ENCODE peak calls at places on chromosome 5, in nine cellular contexts. O is heart right ventricle; P is CD8-positive, alpha-beta T cell; F is thyroid gland; W is fibroblast of pulmonary artery; K is cardiac muscle cell; S is breast epithelium; Y is cardiac fibroblast; L is neural progenitor cell. Z is an unnamed sample.

GRCh38 chr5:37921452-37921851 is 81.6 kb upstream of the GDNF start:
- DNase-seq in W (no peak), S (no peak), F (no peak), Y (peak; percentile 21), P (no peak), O (no peak), K (peak; percentile 20), L (no peak), Z (peak; percentile 51)

GRCh38 chr5:43161244-43161643 is 30.8 kb upstream of the NIM1K start:
- DNase-seq in P (no peak), O (no peak), F (no peak), K (no peak), Y (no peak), S (no peak), W (no peak), L (no peak), Z (no peak)

GRCh38 chr5:113487779-113488644 is at the start of gene MCC:
- DNase-seq in O (peak; percentile 74), L (peak; percentile 93), K (peak; percentile 96), W (peak; percentile 92), Y (peak; percentile 96), S (peak; percentile 76), F (peak; percentile 76), P (no peak), Z (peak; percentile 93)

GRCh38 chr5:158975363-158975762 is 124.4 kb downstream of the EBF1 start:
- DNase-seq in S (no peak), L (no peak), Y (no peak), P (no peak), W (no peak), F (no peak), O (no peak), K (no peak), Z (no peak)

GRCh38 chr5:14174235-14174636 is 31.1 kb downstream of the TRIO start:
- DNase-seq in W (no peak), O (no peak), S (no peak), Y (no peak), K (no peak), L (no peak), P (no peak), F (no peak), Z (no peak)

GRCh38 chr5:157109744-157110143 is 900 bp upstream of the HAVCR2 start:
- DNase-seq in W (no peak), K (no peak), S (no peak), Y (no peak), L (no peak), P (no peak), O (no peak), F (no peak), Z (no peak)

GRCh38 chr5:90182726-90183125 is 226.8 kb downstream of the CETN3 start:
- DNase-seq in F (no peak), L (no peak), O (no peak), S (no peak), W (no peak), P (no peak), K (no peak), Y (no peak), Z (peak; percentile 17)

GRCh38 chr5:128082551-128083032 is 974 bp upstream of the SLC12A2 start:
- DNase-seq in K (no peak), S (no peak), Y (no peak), F (no peak), L (no peak), W (no peak), O (no peak), P (no peak), Z (no peak)

GRCh38 chr5:132002701-132003100 is 8.8 kb downstream of the ACSL6 start:
- DNase-seq in O (no peak), S (no peak), K (no peak), L (no peak), P (no peak), F (no peak), W (no peak), Y (no peak), Z (no peak)

GRCh38 chr5:72300590-72301339 is 19.3 kb downstream of the MRPS27 start:
- DNase-seq in L (no peak), P (no peak), F (no peak), Y (peak; percentile 24), W (peak; percentile 21), K (no peak), S (no peak), O (no peak), Z (peak; percentile 21)

GRCh38 chr5:63931841-63932240 is 30.4 kb downstream of the HTR1A start:
- DNase-seq in Y (no peak), P (no peak), O (no peak), K (no peak), L (no peak), S (no peak), W (no peak), F (no peak), Z (no peak)

GRCh38 chr5:115116001-115116400 is 53.7 kb downstream of the TRIM36 start:
- DNase-seq in S (no peak), W (no peak), Y (no peak), K (no peak), F (no peak), P (no peak), L (no peak), O (no peak), Z (no peak)

GRCh38 chr5:1524799-1525623 is 1.3 kb upstream of the LPCAT1 start:
- DNase-seq in F (peak; percentile 3), P (no peak), K (no peak), L (no peak), Y (no peak), S (no peak), O (no peak), W (no peak), Z (no peak)
- H3K4me3 ChIP-seq in F (no peak overlapping the region), P (no peak overlapping the region), K (no peak overlapping the region), L (no peak overlapping the region), Y (no peak overlapping the region), S (peak overlapping the region; percentile 99), O (no peak overlapping the region), W (no peak overlapping the region), Z (peak overlapping the region; percentile 57)

DNA sequence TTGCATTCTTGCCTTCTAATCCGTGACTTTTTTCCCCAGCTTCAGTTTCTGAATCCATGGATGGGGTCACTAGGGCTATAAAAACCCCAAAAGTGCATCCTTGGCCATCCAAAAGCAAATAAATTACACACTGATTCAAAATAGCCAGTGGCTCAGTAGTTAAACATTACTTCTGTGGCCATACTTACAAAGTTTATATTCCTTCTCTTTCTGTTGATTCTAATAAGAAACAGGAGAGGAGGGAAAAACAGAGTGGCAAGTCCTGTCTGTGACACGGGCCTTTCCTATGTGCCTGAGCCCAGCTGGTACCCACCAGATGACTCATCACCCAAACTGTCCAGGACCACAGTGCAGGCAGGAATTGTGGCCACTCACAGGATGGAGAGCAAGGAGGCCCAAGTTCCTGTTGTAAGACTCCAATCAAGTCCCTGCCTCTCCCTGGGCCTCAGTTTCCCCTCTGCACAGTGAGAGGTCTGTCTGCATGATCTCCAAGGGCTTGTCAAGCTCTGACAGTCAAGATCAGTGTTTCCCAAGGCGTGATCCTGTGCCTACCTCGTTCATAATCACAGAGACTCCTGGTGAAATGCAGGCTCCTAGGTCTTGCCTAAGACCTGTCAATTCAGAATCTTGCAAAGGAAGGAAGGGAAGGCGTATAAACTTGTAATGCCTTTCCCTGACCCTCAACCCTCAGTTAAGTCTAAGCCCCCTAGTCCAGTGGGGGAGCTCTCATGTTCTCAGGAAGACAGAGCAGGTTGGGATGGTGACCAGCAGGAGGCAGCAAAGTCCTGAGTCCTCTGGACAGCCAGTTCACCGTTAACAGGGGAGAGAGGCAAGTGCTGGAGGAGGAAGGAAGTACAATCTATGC is 29.5 kb downstream of the TNIP1 start:
- DNase-seq in K (peak; percentile 87), W (peak; percentile 88), L (peak; percentile 90), F (peak; percentile 85), P (peak; percentile 50), Y (peak; percentile 89), S (peak; percentile 49), O (peak; percentile 88), Z (peak; percentile 57)
- TF ChIP-seq CTCF in K (peak; percentile 89), W (peak; percentile 98), L (peak; percentile 89), F (peak; percentile 57), P (peak; percentile 72), Y (peak; percentile 88), S (peak; percentile 81), O (peak; percentile 74), Z (peak; percentile 94)

GRCh38 chr5:40552981-40553380 is 126.7 kb upstream of the PTGER4 start:
- DNase-seq in O (no peak), S (no peak), K (no peak), P (no peak), L (no peak), Y (no peak), F (no peak), W (no peak), Z (no peak)

GRCh38 chr5:40549611-40550010 is 130.1 kb upstream of the PTGER4 start:
- DNase-seq in W (no peak), P (no peak), O (no peak), Y (no peak), S (no peak), K (no peak), F (no peak), L (no peak), Z (no peak)

GRCh38 chr5:40550481-40550880 is 129.2 kb upstream of the PTGER4 start:
- DNase-seq in Y (no peak), F (no peak), W (no peak), S (no peak), K (no peak), P (no peak), O (no peak), L (no peak), Z (no peak)

GRCh38 chr5:40554048-40554447 is 125.7 kb upstream of the PTGER4 start:
- DNase-seq in Y (no peak), O (no peak), S (no peak), F (no peak), L (no peak), P (no peak), K (no peak), W (no peak), Z (no peak)

GRCh38 chr5:40551706-40552557 is 127.8 kb upstream of the PTGER4 start:
- DNase-seq in S (no peak), O (no peak), L (no peak), Y (peak; percentile 94), P (no peak), K (peak; percentile 93), W (peak; percentile 94), F (no peak), Z (peak; percentile 96)
- H3K4me3 ChIP-seq in S (no peak overlapping the region), O (no peak overlapping the region), L (no peak overlapping the region), Y (no peak overlapping the region), P (no peak overlapping the region), K (no peak overlapping the region), W (no peak overlapping the region), F (no peak overlapping the region), Z (no peak overlapping the region)

GRCh38 chr5:129904102-129904666 is at the start of gene CHSY3:
- DNase-seq in P (no peak), Y (peak; percentile 90), K (peak; percentile 92), S (peak; percentile 54), F (peak; percentile 85), L (peak; percentile 91), W (peak; percentile 83), O (peak; percentile 76), Z (peak; percentile 93)

GRCh38 chr5:129903466-129904101 is 681 bp upstream of the CHSY3 start:
- DNase-seq in W (no peak), K (no peak), L (peak; percentile 33), S (no peak), Y (no peak), O (no peak), F (no peak), P (no peak), Z (no peak)

GRCh38 chr5:129905467-129906176 is 1.4 kb downstream of the CHSY3 start:
- DNase-seq in K (peak; percentile 24), S (no peak), P (no peak), L (peak; percentile 74), W (peak; percentile 13), Y (peak; percentile 20), O (peak; percentile 13), F (peak; percentile 6), Z (no peak)

GRCh38 chr5:129904667-129905466 is 602 bp downstream of the CHSY3 start:
- DNase-seq in O (peak; percentile 7), S (no peak), F (peak; percentile 17), L (peak; percentile 62), W (peak; percentile 14), Y (peak; percentile 11), K (peak; percentile 16), P (no peak), Z (peak; percentile 14)

GRCh38 chr5:129906177-129906887 is 2.1 kb downstream of the CHSY3 start:
- DNase-seq in W (peak; percentile 58), L (peak; percentile 42), K (peak; percentile 71), S (no peak), F (peak; percentile 6), P (no peak), Y (peak; percentile 70), O (peak; percentile 11), Z (peak; percentile 72)
- TF ChIP-seq CTCF in W (peak; percentile 24), L (peak; percentile 7), K (peak; percentile 36), S (no peak), F (no peak), P (no peak), Y (peak; percentile 11), O (no peak), Z (peak; percentile 11)

Z was measured in foreskin fibroblast.